ENCODE peak calls at places on chromosomes 7 and 10, in nine cellular contexts. M is fibroblast of mammary gland; V is pancreas; D is CD8-positive, alpha-beta T cell; Y is spleen; R is Caco-2; A is colonic mucosa; X is HL-60; O is SJSA1. T is an unnamed sample.

GRCh38 chr10:45308707-45309106 is 6.7 kb downstream of the OR13A1 start:
- DNase-seq in Y (no peak), O (no peak), R (no peak), M (no peak), V (no peak), X (peak; percentile 3), D (no peak), A (no peak), T (no peak)

GRCh38 chr7:27746978-27747377 is 7.0 kb downstream of the TAX1BP1 start:
- DNase-seq in R (no peak), X (no peak), A (no peak), Y (no peak), D (no peak), O (no peak), V (no peak), M (no peak), T (no peak)

GRCh38 chr7:118754608-118755007 is 530.1 kb downstream of the ANKRD7 start:
- DNase-seq in O (no peak), R (no peak), D (no peak), X (no peak), M (no peak), A (no peak), Y (no peak), V (no peak), T (no peak)

GRCh38 chr7:47483604-47484273 is 98.2 kb downstream of the TNS3 start:
- DNase-seq in A (no peak), M (peak; percentile 49), X (no peak), R (no peak), D (no peak), O (no peak), Y (peak; percentile 67), V (no peak), T (peak; percentile 75)

GRCh38 chr7:107167483-107168232 is 1.1 kb upstream of the HBP1 start:
- DNase-seq in R (peak; percentile 51), V (no peak), X (peak; percentile 62), D (no peak), O (no peak), M (peak; percentile 93), Y (no peak), A (peak; percentile 28), T (peak; percentile 93)

GRCh38 chr7:142770720-142771352 is at the start of gene PRSS2:
- DNase-seq in R (peak; percentile 50), O (no peak), A (no peak), X (no peak), V (no peak), D (no peak), Y (no peak), M (no peak), T (no peak)

GRCh38 chr7:46486264-46487206 is 565.5 kb upstream of the IGFBP3 start:
- DNase-seq in O (peak; percentile 47), R (no peak), A (peak; percentile 40), D (no peak), Y (no peak), V (no peak), M (peak; percentile 93), X (no peak), T (peak; percentile 95)

GRCh38 chr7:35253182-35253679 is 669 bp downstream of the TBX20 start:
- DNase-seq in V (no peak), M (no peak), A (no peak), D (no peak), O (no peak), Y (no peak), X (no peak), R (no peak), T (no peak)

GRCh38 chr10:18583575-18584270 is 67.7 kb downstream of the NSUN6 start:
- DNase-seq in X (no peak), R (no peak), D (no peak), Y (no peak), M (peak; percentile 16), O (no peak), A (no peak), V (no peak), T (peak; percentile 20)

GRCh38 chr7:111803015-111803758 is 240.9 kb upstream of the IMMP2L start:
- DNase-seq in A (no peak), Y (no peak), M (peak; percentile 8), D (no peak), O (no peak), X (no peak), V (no peak), R (no peak), T (peak; percentile 13)

GRCh38 chr7:121204537-121204936 is 124.3 kb upstream of the WNT16 start:
- DNase-seq in D (no peak), M (peak; percentile 12), A (no peak), R (no peak), O (no peak), V (no peak), Y (no peak), X (no peak), T (peak; percentile 73)

GRCh38 chr7:24428676-24429075 is 144.6 kb upstream of the PALS2 start:
- DNase-seq in A (no peak), R (no peak), Y (no peak), O (no peak), D (no peak), V (no peak), X (no peak), M (no peak), T (no peak)

GRCh38 chr7:148782757-148783456 is 84.2 kb downstream of the CUL1 start:
- DNase-seq in A (no peak), V (no peak), R (no peak), D (no peak), Y (no peak), X (no peak), O (no peak), M (no peak), T (no peak)
- H3K4me3 ChIP-seq in A (no peak overlapping the region), V (no peak overlapping the region), R (no peak overlapping the region), D (no peak overlapping the region), Y (no peak overlapping the region), X (no peak overlapping the region), O (no peak overlapping the region), M (no peak overlapping the region), T (no peak overlapping the region)

GRCh38 chr7:86925221-86925620 is 134.2 kb downstream of the ELAPOR2 start:
- DNase-seq in D (no peak), R (no peak), V (no peak), Y (no peak), A (peak; percentile 28), X (no peak), O (no peak), M (no peak), T (no peak)

GRCh38 chr7:86928308-86928707 is 131.1 kb downstream of the ELAPOR2 start:
- DNase-seq in V (no peak), M (no peak), Y (no peak), R (no peak), A (no peak), X (no peak), D (no peak), O (no peak), T (no peak)

GRCh38 chr7:86926732-86927131 is 132.7 kb downstream of the ELAPOR2 start:
- DNase-seq in A (peak; percentile 42), O (no peak), M (peak; percentile 71), V (no peak), X (no peak), D (no peak), R (no peak), Y (no peak), T (peak; percentile 47)

GRCh38 chr7:86920154-86920553 is 139.3 kb downstream of the ELAPOR2 start:
- DNase-seq in M (no peak), V (no peak), A (no peak), D (no peak), Y (no peak), X (no peak), R (no peak), O (no peak), T (no peak)

DNA sequence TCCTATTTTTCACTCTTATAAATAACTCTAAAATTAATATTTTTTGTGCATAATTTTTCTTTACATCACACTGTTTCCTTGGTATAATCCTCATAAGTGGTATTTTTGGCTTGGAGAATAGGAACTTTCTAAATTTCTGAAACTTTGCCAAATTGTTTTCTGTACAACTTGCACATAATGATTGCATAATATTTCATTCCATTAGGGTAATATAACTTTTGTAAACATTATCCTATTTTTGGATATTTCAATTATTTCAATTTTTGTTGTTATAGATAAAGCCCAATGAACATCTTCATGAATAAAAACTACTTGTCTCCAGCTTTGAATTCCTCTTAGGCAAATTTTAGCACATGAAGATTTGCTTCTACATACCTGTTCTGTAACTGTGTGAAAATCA is 135.9 kb downstream of the ELAPOR2 start:
- DNase-seq in X (no peak), Y (no peak), R (no peak), O (no peak), M (no peak), A (no peak), D (no peak), V (no peak), T (no peak)
- H3K4me3 ChIP-seq in X (no peak overlapping the region), Y (no peak overlapping the region), R (no peak overlapping the region), O (no peak overlapping the region), M (no peak overlapping the region), A (no peak overlapping the region), D (no peak overlapping the region), V (no peak overlapping the region), T (no peak overlapping the region)

DNA sequence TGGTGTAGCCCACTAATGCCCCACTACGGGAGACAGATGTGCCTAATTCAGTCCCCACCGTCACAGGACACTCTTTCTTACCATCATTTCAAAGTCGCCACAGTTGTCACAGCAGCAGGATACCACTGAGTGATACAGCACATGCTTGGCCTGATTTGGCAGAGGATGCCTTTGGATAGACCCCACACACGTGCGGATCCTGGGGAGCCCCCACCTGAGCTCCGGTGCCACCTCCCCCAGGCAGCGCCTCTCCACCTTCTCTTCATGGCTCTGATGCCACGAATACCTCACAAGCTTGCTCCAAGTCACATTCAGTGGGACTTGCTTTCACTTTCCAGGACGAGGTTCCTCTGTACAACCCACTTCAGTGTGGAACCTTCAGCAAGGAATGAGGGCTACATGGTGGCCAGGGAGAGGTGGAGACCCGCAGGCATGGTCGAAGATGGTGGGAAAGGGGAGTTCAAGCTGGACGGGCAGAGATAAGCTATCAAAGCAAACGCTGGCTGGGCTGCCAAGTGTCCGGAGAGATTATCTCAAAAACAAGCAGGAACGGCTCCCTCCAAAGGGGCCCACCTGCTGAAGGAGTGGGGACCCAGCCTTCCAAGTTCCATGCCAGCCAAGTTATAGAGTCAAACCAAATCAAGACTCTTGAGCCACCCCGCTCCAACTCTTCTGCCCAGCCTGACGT is 107.4 kb downstream of the ZRANB1 start:
- DNase-seq in Y (no peak), R (no peak), D (no peak), V (peak; percentile 41), A (no peak), M (no peak), X (no peak), O (no peak), T (no peak)
- H3K4me3 ChIP-seq in Y (no peak overlapping the region), R (no peak overlapping the region), D (no peak overlapping the region), V (no peak overlapping the region), A (no peak overlapping the region), M (no peak overlapping the region), X (no peak overlapping the region), O (no peak overlapping the region), T (no peak overlapping the region)

DNA sequence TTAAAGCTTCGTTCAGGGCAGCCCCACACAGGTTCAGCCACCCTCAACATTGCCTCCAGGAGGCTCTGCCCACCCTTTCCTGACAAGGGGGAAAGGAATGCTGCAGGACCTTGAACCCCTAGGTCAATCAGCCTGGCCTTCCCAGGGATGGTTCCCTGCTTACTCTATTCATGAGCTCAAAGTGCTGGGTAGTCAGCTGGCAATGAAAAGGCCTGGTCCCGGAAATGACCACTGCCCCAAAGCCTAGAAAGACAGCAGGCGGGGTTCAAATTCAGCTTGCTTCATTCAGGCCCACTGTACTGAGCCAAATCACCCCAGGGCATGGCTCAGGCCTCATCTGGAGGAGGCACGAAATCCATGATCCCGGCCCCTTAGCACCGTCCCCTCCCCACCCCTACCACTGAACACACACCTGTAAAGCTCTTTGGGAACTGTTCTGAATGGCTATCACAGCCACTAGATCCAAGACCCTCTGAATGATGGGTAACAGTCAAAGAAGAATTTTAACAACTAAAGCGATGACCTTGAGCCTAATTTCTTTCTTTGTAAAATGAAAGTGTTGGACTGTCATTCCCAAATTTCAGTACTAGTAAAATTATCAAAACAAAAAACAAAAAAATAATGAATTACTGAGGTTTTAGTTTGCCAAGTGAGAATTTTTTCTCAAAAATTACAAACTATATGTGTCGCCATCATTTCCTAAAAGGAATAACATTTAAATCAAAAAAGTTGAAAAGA is 1.0 kb downstream of the URGCP start:
- DNase-seq in R (peak; percentile 90), X (no peak), M (peak; percentile 52), D (no peak), A (peak; percentile 77), V (no peak), Y (no peak), O (no peak), T (peak; percentile 30)
- H3K4me3 ChIP-seq in R (peak overlapping the region; percentile 81), X (peak overlapping the region; percentile 67), M (peak overlapping the region; percentile 76), D (peak overlapping the region; percentile 70), A (peak overlapping the region; percentile 56), V (peak overlapping the region; percentile 78), Y (peak overlapping the region; percentile 62), O (peak overlapping the region; percentile 88), T (peak overlapping the region; percentile 71)

T was measured in fibroblast of villous mesenchyme.